ENCODE peak calls at places on chromosomes 13 and 19, in five cellular contexts. One of them, this sample, is unnamed.

GRCh38 chr13:40589285-40590109 is 76.9 kb downstream of the FOXO1 start:
- DNase-seq in HFF-Myc: peak
- DNase-seq in AG04450: no peak
- DNase-seq in CD8-positive, alpha-beta T cell: no peak
- DNase-seq in heart right ventricle: peak
- DNase-seq in this sample: peak

GRCh38 chr13:25738342-25738771 is 313.5 kb downstream of the SHISA2 start:
- DNase-seq in CD8-positive, alpha-beta T cell: no peak
- DNase-seq in HFF-Myc: no peak
- DNase-seq in heart right ventricle: no peak
- DNase-seq in AG04450: no peak
- DNase-seq in this sample: no peak

GRCh38 chr13:44312898-44313551 is 60.6 kb upstream of the SERP2 start:
- DNase-seq in AG04450: peak
- DNase-seq in HFF-Myc: peak
- DNase-seq in heart right ventricle: no peak
- DNase-seq in CD8-positive, alpha-beta T cell: no peak
- DNase-seq in this sample: peak

GRCh38 chr13:78689011-78689410 is 30.1 kb upstream of the OBI1 start:
- DNase-seq in HFF-Myc: no peak
- DNase-seq in CD8-positive, alpha-beta T cell: no peak
- DNase-seq in AG04450: no peak
- DNase-seq in heart right ventricle: no peak
- DNase-seq in this sample: no peak

GRCh38 chr13:113948034-113948742 is 25.7 kb downstream of the C13orf46 start:
- DNase-seq in HFF-Myc: no peak
- DNase-seq in CD8-positive, alpha-beta T cell: no peak
- DNase-seq in AG04450: no peak
- DNase-seq in heart right ventricle: no peak
- DNase-seq in this sample: no peak

GRCh38 chr19:2426661-2427322 is 594 bp downstream of the TIMM13 start:
- DNase-seq in CD8-positive, alpha-beta T cell: no peak
- DNase-seq in AG04450: no peak
- DNase-seq in HFF-Myc: no peak
- DNase-seq in heart right ventricle: no peak
- DNase-seq in this sample: no peak

GRCh38 chr13:36382030-36382429 is 35.8 kb upstream of the SPART start:
- DNase-seq in AG04450: no peak
- DNase-seq in heart right ventricle: no peak
- DNase-seq in CD8-positive, alpha-beta T cell: no peak
- DNase-seq in HFF-Myc: no peak
- DNase-seq in this sample: no peak

GRCh38 chr19:4592445-4592844 is 33.0 kb upstream of the SEMA6B start:
- DNase-seq in heart right ventricle: no peak
- DNase-seq in AG04450: no peak
- DNase-seq in HFF-Myc: no peak
- DNase-seq in CD8-positive, alpha-beta T cell: no peak
- DNase-seq in this sample: no peak

GRCh38 chr19:51001495-51001894 is at the start of gene KLK8:
- DNase-seq in heart right ventricle: no peak
- DNase-seq in CD8-positive, alpha-beta T cell: no peak
- DNase-seq in HFF-Myc: no peak
- DNase-seq in AG04450: no peak
- DNase-seq in this sample: no peak

GRCh38 chr13:36804588-36804987 is 14.4 kb upstream of the RFXAP start:
- DNase-seq in AG04450: no peak
- DNase-seq in CD8-positive, alpha-beta T cell: no peak
- DNase-seq in HFF-Myc: no peak
- DNase-seq in heart right ventricle: no peak
- DNase-seq in this sample: no peak

GRCh38 chr19:48671456-48671995 is 1.3 kb downstream of the NTN5 start:
- DNase-seq in AG04450: no peak
- DNase-seq in HFF-Myc: no peak
- DNase-seq in CD8-positive, alpha-beta T cell: no peak
- DNase-seq in heart right ventricle: no peak
- DNase-seq in this sample: no peak

GRCh38 chr19:47421844-47422395 is 2.6 kb upstream of the MEIS3 start:
- DNase-seq in HFF-Myc: no peak
- DNase-seq in AG04450: no peak
- DNase-seq in CD8-positive, alpha-beta T cell: no peak
- DNase-seq in heart right ventricle: no peak
- DNase-seq in this sample: no peak

GRCh38 chr19:47421244-47421786 is 2.0 kb upstream of the MEIS3 start:
- DNase-seq in AG04450: no peak
- DNase-seq in heart right ventricle: no peak
- DNase-seq in CD8-positive, alpha-beta T cell: no peak
- DNase-seq in HFF-Myc: no peak
- DNase-seq in this sample: no peak

GRCh38 chr19:47423203-47423882 is 4.0 kb upstream of the MEIS3 start:
- DNase-seq in CD8-positive, alpha-beta T cell: no peak
- DNase-seq in AG04450: no peak
- DNase-seq in heart right ventricle: no peak
- DNase-seq in HFF-Myc: no peak
- DNase-seq in this sample: no peak

GRCh38 chr19:47419789-47420188 is 462 bp upstream of the MEIS3 start:
- DNase-seq in AG04450: no peak
- DNase-seq in HFF-Myc: no peak
- DNase-seq in CD8-positive, alpha-beta T cell: no peak
- DNase-seq in heart right ventricle: no peak
- DNase-seq in this sample: no peak

GRCh38 chr19:47422417-47423163 is 3.3 kb upstream of the MEIS3 start:
- DNase-seq in CD8-positive, alpha-beta T cell: no peak
- DNase-seq in HFF-Myc: no peak
- DNase-seq in heart right ventricle: no peak
- DNase-seq in AG04450: no peak
- DNase-seq in this sample: no peak
- TF ChIP-seq CTCF in CD8-positive, alpha-beta T cell: peak
- TF ChIP-seq CTCF in HFF-Myc: no peak
- TF ChIP-seq CTCF in heart right ventricle: no peak
- TF ChIP-seq CTCF in AG04450: no peak
- TF ChIP-seq CTCF in this sample: no peak

GRCh38 chr13:109782066-109782822 is 4.1 kb downstream of the IRS2 start:
- DNase-seq in AG04450: no peak
- DNase-seq in HFF-Myc: no peak
- DNase-seq in CD8-positive, alpha-beta T cell: no peak
- DNase-seq in heart right ventricle: no peak
- DNase-seq in this sample: no peak

GRCh38 chr13:109783447-109783814 is 3.0 kb downstream of the IRS2 start:
- DNase-seq in HFF-Myc: no peak
- DNase-seq in heart right ventricle: no peak
- DNase-seq in AG04450: no peak
- DNase-seq in CD8-positive, alpha-beta T cell: no peak
- DNase-seq in this sample: no peak

GRCh38 chr13:109781384-109782065 is 4.9 kb downstream of the IRS2 start:
- DNase-seq in HFF-Myc: no peak
- DNase-seq in heart right ventricle: no peak
- DNase-seq in AG04450: no peak
- DNase-seq in CD8-positive, alpha-beta T cell: no peak
- DNase-seq in this sample: no peak

GRCh38 chr13:109783815-109784589 is 2.4 kb downstream of the IRS2 start:
- DNase-seq in CD8-positive, alpha-beta T cell: no peak
- DNase-seq in AG04450: no peak
- DNase-seq in HFF-Myc: no peak
- DNase-seq in heart right ventricle: no peak
- DNase-seq in this sample: no peak

DNA sequence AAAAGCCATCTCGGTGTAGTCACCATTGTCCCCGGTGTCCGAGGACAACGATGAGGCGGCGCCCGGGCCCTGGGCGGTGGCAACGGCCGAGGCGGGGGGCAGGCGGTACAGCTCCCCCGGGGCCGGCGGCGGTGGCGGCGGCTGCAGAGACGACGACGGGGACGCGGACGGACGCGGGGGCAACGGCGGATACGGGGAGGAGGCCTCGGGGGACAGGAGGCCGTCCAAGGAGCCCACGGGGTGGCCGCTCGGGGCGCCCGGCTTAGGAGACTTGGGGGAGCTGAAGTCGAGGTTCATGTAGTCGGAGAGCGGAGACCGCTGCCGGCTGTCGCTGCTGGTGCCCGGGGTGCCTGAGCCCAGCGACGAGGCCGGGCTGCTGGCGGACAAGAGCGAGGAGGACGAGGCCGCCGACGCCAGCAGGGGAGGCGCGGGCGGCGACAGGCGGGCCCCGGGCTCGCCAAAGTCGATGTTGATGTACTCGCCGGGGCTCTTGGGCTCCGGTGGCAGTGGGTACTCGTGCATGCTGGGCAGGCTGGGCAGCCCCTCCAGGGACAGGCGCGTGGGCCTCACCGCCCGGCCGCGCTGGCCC is 3.5 kb downstream of the IRS2 start:
- DNase-seq in heart right ventricle: no peak
- DNase-seq in AG04450: no peak
- DNase-seq in CD8-positive, alpha-beta T cell: no peak
- DNase-seq in HFF-Myc: no peak
- DNase-seq in this sample: no peak
- H3K4me3 ChIP-seq in heart right ventricle: peak
- H3K4me3 ChIP-seq in AG04450: no peak
- H3K4me3 ChIP-seq in CD8-positive, alpha-beta T cell: no peak
- H3K4me3 ChIP-seq in HFF-Myc: peak
- H3K4me3 ChIP-seq in this sample: no peak

DNA sequence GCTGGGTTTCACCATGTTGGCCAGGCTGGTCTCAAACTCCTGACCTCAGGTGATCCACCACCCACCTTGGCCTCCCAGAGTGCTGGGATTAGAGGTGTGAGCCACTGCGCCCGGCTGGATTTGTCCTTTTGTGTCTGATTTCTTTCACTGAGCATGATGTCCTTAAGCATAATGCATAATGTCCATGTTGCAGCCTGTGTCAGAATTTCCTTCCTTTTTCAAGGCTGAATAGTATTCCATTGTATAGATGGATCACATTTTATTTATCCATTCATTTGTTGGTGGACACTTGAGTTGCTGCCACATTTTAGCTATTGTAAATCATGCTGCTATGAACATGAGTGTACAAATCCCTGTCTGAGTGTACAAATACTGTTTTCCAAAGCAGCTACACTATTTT is 25.5 kb downstream of the RFX2 start:
- DNase-seq in CD8-positive, alpha-beta T cell: no peak
- DNase-seq in AG04450: no peak
- DNase-seq in heart right ventricle: no peak
- DNase-seq in HFF-Myc: no peak
- DNase-seq in this sample: no peak
- TF ChIP-seq CTCF in CD8-positive, alpha-beta T cell: no peak
- TF ChIP-seq CTCF in AG04450: no peak
- TF ChIP-seq CTCF in heart right ventricle: no peak
- TF ChIP-seq CTCF in HFF-Myc: no peak
- TF ChIP-seq CTCF in this sample: no peak

DNA sequence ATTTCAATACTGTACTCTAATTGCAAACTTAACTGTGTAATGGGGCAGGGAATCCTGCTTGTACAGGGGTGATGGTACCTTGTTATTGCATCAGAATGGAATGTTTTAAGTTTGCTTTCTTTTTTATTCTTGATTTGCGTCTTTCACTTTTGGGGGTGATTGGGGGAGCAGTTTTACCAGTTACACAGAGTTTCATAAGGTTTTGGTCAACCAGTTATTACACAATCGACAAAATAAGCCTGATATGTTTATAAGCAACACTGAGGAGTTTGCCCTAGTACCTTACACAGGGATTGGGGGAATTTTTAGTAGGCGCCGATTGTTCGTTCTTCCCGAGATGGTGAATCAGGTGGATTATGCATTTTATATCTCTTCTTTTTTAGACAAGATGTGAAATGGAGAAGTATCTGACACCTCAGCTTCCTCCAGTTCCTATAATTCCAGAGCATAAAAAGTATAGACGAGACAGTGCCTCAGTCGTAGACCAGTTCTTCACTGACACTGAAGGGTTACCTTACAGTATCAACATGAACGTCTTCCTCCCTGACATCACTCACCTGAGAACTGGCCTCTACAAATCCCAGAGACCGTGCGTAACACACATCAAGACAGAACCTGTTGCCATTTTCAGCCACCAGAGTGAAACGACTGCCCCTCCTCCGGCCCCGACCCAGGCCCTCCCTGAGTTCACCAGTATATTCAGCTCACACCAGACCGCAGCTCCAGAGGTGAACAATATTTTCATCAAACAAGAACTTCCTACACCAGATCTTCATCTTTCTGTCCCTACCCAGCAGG is 2.9 kb downstream of the KLF5 start:
- DNase-seq in HFF-Myc: no peak
- DNase-seq in CD8-positive, alpha-beta T cell: no peak
- DNase-seq in AG04450: no peak
- DNase-seq in heart right ventricle: no peak
- DNase-seq in this sample: no peak
- H3K4me3 ChIP-seq in HFF-Myc: no peak
- H3K4me3 ChIP-seq in CD8-positive, alpha-beta T cell: no peak
- H3K4me3 ChIP-seq in AG04450: peak
- H3K4me3 ChIP-seq in heart right ventricle: peak
- H3K4me3 ChIP-seq in this sample: peak

GRCh38 chr19:53868892-53869804 is 1.5 kb downstream of the MYADM start:
- DNase-seq in heart right ventricle: peak
- DNase-seq in AG04450: peak
- DNase-seq in CD8-positive, alpha-beta T cell: peak
- DNase-seq in HFF-Myc: no peak
- DNase-seq in this sample: no peak
- TF ChIP-seq CTCF in heart right ventricle: peak
- TF ChIP-seq CTCF in AG04450: peak
- TF ChIP-seq CTCF in CD8-positive, alpha-beta T cell: no peak
- TF ChIP-seq CTCF in HFF-Myc: peak
- TF ChIP-seq CTCF in this sample: peak

DNA sequence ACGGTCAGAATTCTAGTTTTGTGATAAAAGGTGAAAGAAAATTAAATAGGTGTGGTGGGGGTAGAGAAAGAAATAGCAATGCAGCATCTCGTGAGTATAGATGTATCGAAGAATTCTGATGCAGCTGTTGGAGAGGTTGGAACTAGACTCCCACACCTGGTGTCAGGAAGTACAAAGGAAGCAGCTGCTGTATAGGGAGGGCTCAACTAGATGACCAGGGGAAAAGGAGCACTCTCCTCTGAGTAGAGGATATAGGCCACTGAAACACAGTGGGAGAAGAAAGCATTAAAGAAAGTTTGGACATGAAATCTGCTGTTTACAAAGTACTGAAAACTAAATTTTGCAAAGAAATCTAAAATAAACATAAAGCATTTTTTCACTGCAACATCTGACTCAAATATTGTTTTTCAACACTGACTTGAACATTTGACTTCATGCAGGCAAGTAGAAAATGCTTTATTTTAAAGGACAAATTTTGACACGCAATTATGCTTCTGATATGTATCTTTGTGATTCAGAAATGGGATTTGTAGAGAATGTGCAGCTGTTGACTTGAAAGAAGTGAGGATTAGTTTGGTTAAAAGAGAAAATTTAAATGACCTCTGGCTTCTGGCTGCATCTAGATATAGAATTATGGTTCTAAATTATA is 82.2 kb downstream of the MIPEP start:
- DNase-seq in CD8-positive, alpha-beta T cell: no peak
- DNase-seq in heart right ventricle: no peak
- DNase-seq in AG04450: no peak
- DNase-seq in HFF-Myc: no peak
- DNase-seq in this sample: no peak
- H3K4me3 ChIP-seq in CD8-positive, alpha-beta T cell: no peak
- H3K4me3 ChIP-seq in heart right ventricle: no peak
- H3K4me3 ChIP-seq in AG04450: no peak
- H3K4me3 ChIP-seq in HFF-Myc: no peak
- H3K4me3 ChIP-seq in this sample: no peak

DNA sequence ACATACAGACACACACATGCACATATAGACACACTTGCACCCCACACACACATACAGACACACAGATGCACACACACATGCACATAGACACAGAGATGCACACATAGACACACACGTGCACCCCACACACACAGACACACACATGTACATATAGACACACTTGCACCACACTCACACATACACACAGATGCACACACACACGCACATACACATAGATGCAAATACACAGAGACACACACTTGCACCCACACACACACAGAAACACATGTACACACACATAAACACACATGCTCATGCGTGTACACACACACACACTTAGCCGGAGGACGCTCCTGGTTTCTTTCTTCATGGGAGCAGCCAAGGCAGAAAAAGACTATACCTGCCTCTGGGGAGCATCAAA is 10.0 kb downstream of the COL4A2 start:
- DNase-seq in heart right ventricle: no peak
- DNase-seq in AG04450: no peak
- DNase-seq in HFF-Myc: no peak
- DNase-seq in CD8-positive, alpha-beta T cell: no peak
- DNase-seq in this sample: no peak
- TF ChIP-seq CTCF in heart right ventricle: no peak
- TF ChIP-seq CTCF in AG04450: no peak
- TF ChIP-seq CTCF in HFF-Myc: no peak
- TF ChIP-seq CTCF in CD8-positive, alpha-beta T cell: no peak
- TF ChIP-seq CTCF in this sample: no peak

This sample was measured in AG09309.